ENCODE peak calls at places on chromosome 1, in ten cellular contexts. P is breast epithelium, U is spleen, B is prostate gland, I is stomach, G is HepG2, X is suprapubic skin, N is sigmoid colon, W is GM12878, A is transverse colon. S is an unnamed sample.

GRCh38 chr1:6935379-6936307 is 150.4 kb downstream of the CAMTA1 start:
- DNase-seq in P (no peak), U (peak; percentile 23), B (no peak), I (no peak), G (no peak), X (no peak), N (no peak), W (no peak), A (no peak), S (no peak)

GRCh38 chr1:59697138-59697811 is 117.5 kb upstream of the HOOK1 start:
- DNase-seq in P (no peak), U (no peak), B (no peak), I (no peak), G (peak; percentile 72), X (no peak), N (no peak), W (no peak), A (no peak), S (no peak)

GRCh38 chr1:7220007-7220406 is 434.8 kb downstream of the CAMTA1 start:
- DNase-seq in P (no peak), U (no peak), B (no peak), I (no peak), G (no peak), X (no peak), N (no peak), W (no peak), A (no peak), S (no peak)

GRCh38 chr1:29448456-29449317 is 212.4 kb downstream of the PTPRU start:
- DNase-seq in P (peak; percentile 39), U (peak; percentile 62), B (no peak), I (no peak), G (no peak), X (no peak), N (no peak), W (no peak), A (no peak), S (no peak)

GRCh38 chr1:217029311-217030157 is 306.3 kb upstream of the ESRRG start:
- DNase-seq in P (no peak), U (no peak), B (peak; percentile 85), I (peak; percentile 36), G (no peak), X (no peak), N (no peak), W (no peak), A (peak; percentile 37), S (no peak)

GRCh38 chr1:29415156-29415830 is 179.0 kb downstream of the PTPRU start:
- DNase-seq in P (no peak), U (no peak), B (no peak), I (no peak), G (peak; percentile 49), X (no peak), N (no peak), W (no peak), A (no peak), S (no peak)

GRCh38 chr1:156386134-156386901 is 17.3 kb downstream of the RHBG start:
- DNase-seq in P (no peak), U (no peak), B (no peak), I (no peak), G (no peak), X (no peak), N (no peak), W (no peak), A (no peak), S (no peak)

GRCh38 chr1:228989992-228990827 is 254.9 kb downstream of the RHOU start:
- DNase-seq in P (no peak), U (peak; percentile 86), B (no peak), I (peak; percentile 38), G (peak; percentile 56), X (peak; percentile 83), N (peak; percentile 93), W (no peak), A (peak; percentile 49), S (no peak)

GRCh38 chr1:66250075-66250474 is 283.9 kb upstream of the SGIP1 start:
- DNase-seq in P (no peak), U (no peak), B (no peak), I (no peak), G (no peak), X (no peak), N (no peak), W (no peak), A (no peak), S (no peak)

GRCh38 chr1:25640646-25641328 is 24.2 kb downstream of the MAN1C1 start:
- DNase-seq in P (no peak), U (no peak), B (no peak), I (no peak), G (no peak), X (no peak), N (no peak), W (no peak), A (no peak), S (no peak)

GRCh38 chr1:89566761-89567174 is 42.1 kb downstream of the LRRC8B start:
- DNase-seq in P (no peak), U (peak; percentile 73), B (no peak), I (no peak), G (no peak), X (no peak), N (peak; percentile 66), W (no peak), A (peak; percentile 14), S (no peak)

GRCh38 chr1:217135569-217135915 is 412.3 kb upstream of the ESRRG start:
- DNase-seq in P (no peak), U (no peak), B (no peak), I (no peak), G (no peak), X (no peak), N (no peak), W (no peak), A (no peak), S (no peak)

GRCh38 chr1:169044296-169044695 is 62.2 kb upstream of the ATP1B1 start:
- DNase-seq in P (no peak), U (no peak), B (no peak), I (no peak), G (no peak), X (no peak), N (no peak), W (peak; percentile 76), A (no peak), S (no peak)
- TF ChIP-seq POLR2A in P (no peak), U (no peak), B (no peak), I (no peak), G (no peak), X (no peak), N (no peak), W (no peak), A (no peak), S (no peak)

GRCh38 chr1:24416666-24417391 is 1.2 kb downstream of the NIPAL3 start:
- DNase-seq in P (no peak), U (no peak), B (no peak), I (no peak), G (peak; percentile 48), X (no peak), N (no peak), W (peak; percentile 34), A (peak; percentile 55), S (peak; percentile 41)

GRCh38 chr1:24415910-24416665 is 486 bp downstream of the NIPAL3 start:
- DNase-seq in P (no peak), U (peak; percentile 76), B (peak; percentile 34), I (no peak), G (no peak), X (no peak), N (no peak), W (no peak), A (no peak), S (no peak)

GRCh38 chr1:24414884-24415333 is 693 bp upstream of the NIPAL3 start:
- DNase-seq in P (no peak), U (no peak), B (no peak), I (no peak), G (peak; percentile 21), X (no peak), N (no peak), W (no peak), A (no peak), S (no peak)

GRCh38 chr1:24413350-24414163 is at the start of gene STPG1:
- DNase-seq in P (peak; percentile 89), U (peak; percentile 91), B (peak; percentile 89), I (peak; percentile 88), G (peak; percentile 88), X (peak; percentile 88), N (peak; percentile 90), W (peak; percentile 72), A (peak; percentile 90), S (peak; percentile 81)

DNA sequence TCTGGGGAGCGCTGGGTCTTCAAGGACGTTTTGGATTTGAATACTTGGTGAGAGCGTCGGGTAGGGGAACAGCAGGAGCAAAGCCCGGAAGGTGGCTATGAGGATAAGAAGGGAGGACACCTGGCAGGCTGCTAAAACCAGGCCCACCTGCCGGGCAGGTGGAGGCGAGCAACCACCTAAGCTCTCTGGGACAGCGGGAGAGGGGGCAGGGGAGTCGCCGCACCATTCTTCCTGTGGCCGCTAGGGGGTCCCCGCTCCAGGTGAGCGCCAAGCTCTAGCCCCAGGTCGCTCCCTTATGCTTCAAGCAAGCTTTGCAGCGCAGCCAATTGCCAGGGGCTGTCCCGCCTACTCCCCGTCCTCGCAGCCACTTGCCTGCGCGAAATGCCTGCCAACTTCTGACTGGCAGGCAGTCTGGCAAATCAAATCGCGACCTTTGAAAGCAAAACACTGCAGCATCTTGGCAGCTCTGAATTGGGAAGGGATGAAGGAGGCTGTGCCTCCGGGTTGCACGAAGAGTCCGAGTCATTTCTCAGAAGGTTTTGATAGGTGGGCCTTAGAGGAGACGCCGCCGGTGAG is at the start of gene NIPAL3:
- DNase-seq in P (peak; percentile 96), U (peak; percentile 99), B (peak; percentile 98), I (peak; percentile 99), G (peak; percentile 97), X (peak; percentile 98), N (peak; percentile 99), W (peak; percentile 98), A (peak; percentile 98), S (peak; percentile 83)
- TF ChIP-seq POLR2AphosphoS5 in P (peak; percentile 62), U (peak; percentile 79), B (peak; percentile 98), I (peak; percentile 22), G (no peak), X (peak; percentile 23), N (peak; percentile 80), W (no peak), A (peak; percentile 85), S (no peak)

GRCh38 chr1:26789953-26790352 is 2.2 kb downstream of the PIGV start:
- DNase-seq in P (no peak), U (no peak), B (no peak), I (no peak), G (no peak), X (no peak), N (no peak), W (no peak), A (no peak), S (no peak)
- TF ChIP-seq POLR2A in P (no peak), U (no peak), B (no peak), I (no peak), G (no peak), X (no peak), N (no peak), W (no peak), A (no peak), S (no peak)

DNA sequence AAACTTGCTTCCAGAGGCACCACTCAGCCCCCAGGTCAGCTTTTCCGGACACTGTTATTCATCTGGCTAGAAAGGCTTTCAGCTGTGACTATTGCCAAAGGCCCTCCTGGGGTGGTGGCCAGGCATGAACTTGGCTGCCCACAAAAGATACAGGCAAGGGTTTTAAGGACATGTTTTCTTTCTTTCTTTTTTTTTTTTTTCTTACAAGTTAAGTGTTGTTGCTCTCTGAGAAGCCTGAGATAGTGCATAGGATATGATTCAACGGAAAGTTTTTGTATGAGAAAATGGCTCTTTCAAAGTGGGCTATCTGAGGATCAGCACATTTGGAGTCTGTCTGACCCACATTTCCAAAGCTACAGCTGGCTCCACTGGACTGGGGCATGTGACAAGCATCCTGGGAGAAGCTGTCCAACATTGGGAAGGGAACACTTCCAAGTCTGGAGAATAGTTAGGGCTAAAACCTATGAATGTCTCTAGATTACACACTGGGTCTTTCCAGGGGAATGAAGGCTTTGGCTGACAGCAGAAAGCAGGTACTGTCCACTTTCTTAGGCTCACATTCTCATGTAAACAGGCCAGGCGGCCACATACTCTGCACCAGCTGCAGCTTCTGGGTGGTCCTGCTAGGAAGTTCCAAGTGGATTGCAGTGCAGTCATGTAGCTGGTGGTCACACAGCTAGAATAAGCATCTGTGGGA is 639.7 kb downstream of the LMO4 start:
- DNase-seq in P (no peak), U (no peak), B (no peak), I (no peak), G (no peak), X (no peak), N (peak; percentile 76), W (no peak), A (peak; percentile 14), S (no peak)
- TF ChIP-seq POLR2AphosphoS5 in P (no peak), U (no peak), B (no peak), I (no peak), G (no peak), X (no peak), N (peak; percentile 17), W (no peak), A (no peak), S (no peak)

S was measured in GM12891.